ENCODE peak calls at places on chromosomes 13 and 19, in seven cellular contexts. M, E, J, F, S, Q and I are unnamed samples.

GRCh38 chr19:45522010-45522941 is 15.0 kb downstream of the VASP start:
- DNase-seq in M (no peak), E (no peak), J (no peak), F (no peak), S (no peak), Q (no peak), I (no peak)

GRCh38 chr19:7132054-7132453 is 62.6 kb downstream of the ZNF557 start:
- DNase-seq in M (no peak), E (no peak), J (no peak), F (no peak), S (no peak), Q (no peak), I (no peak)

GRCh38 chr13:32415019-32415418 is 12.9 kb downstream of the N4BP2L1 start:
- DNase-seq in M (peak), E (no peak), J (no peak), F (no peak), S (no peak), Q (no peak), I (no peak)

GRCh38 chr13:79503069-79503468 is 22.1 kb downstream of the NDFIP2 start:
- DNase-seq in M (no peak), E (no peak), J (no peak), F (no peak), S (no peak), Q (no peak), I (no peak)

GRCh38 chr19:48877900-48878218 is 5.6 kb downstream of the PPP1R15A start:
- DNase-seq in M (no peak), E (no peak), J (no peak), F (no peak), S (no peak), Q (no peak), I (no peak)

GRCh38 chr13:84662503-84662902 is 780.2 kb upstream of the SLITRK1 start:
- DNase-seq in M (no peak), E (no peak), J (no peak), F (no peak), S (no peak), Q (no peak), I (no peak)

GRCh38 chr19:18605546-18606280 is 886 bp downstream of the CRLF1 start:
- DNase-seq in M (no peak), E (no peak), J (no peak), F (no peak), S (no peak), Q (no peak), I (no peak)

GRCh38 chr13:97855570-97855970 is 97.9 kb upstream of the IPO5 start:
- DNase-seq in M (peak), E (peak), J (no peak), F (no peak), S (no peak), Q (no peak), I (peak)

GRCh38 chr13:106610511-106610910 is 42.6 kb upstream of the ARGLU1 start:
- DNase-seq in M (peak), E (no peak), J (no peak), F (no peak), S (no peak), Q (no peak), I (peak)

GRCh38 chr19:7595466-7596133 is at the start of gene CAMSAP3:
- DNase-seq in M (no peak), E (peak), J (no peak), F (no peak), S (no peak), Q (no peak), I (no peak)

GRCh38 chr13:33543631-33544030 is 258.1 kb upstream of the STARD13 start:
- DNase-seq in M (no peak), E (no peak), J (no peak), F (no peak), S (no peak), Q (no peak), I (no peak)

GRCh38 chr19:17658666-17659065 is 29.5 kb downstream of the UNC13A start:
- DNase-seq in M (peak), E (no peak), J (no peak), F (no peak), S (no peak), Q (no peak), I (no peak)

GRCh38 chr13:36275190-36276002 is 22.2 kb downstream of the CCDC169 start:
- DNase-seq in M (peak), E (peak), J (no peak), F (no peak), S (peak), Q (no peak), I (peak)

GRCh38 chr19:29546583-29547190 is 20.9 kb downstream of the VSTM2B start:
- DNase-seq in M (no peak), E (no peak), J (peak), F (no peak), S (peak), Q (no peak), I (no peak)

GRCh38 chr19:7292950-7293794 is 1.0 kb downstream of the INSR start:
- DNase-seq in M (peak), E (no peak), J (peak), F (peak), S (peak), Q (peak), I (no peak)

GRCh38 chr19:15091918-15092753 is 10.1 kb downstream of the OR1I1 start:
- DNase-seq in M (peak), E (peak), J (no peak), F (no peak), S (no peak), Q (no peak), I (peak)

GRCh38 chr19:55005684-55006488 is 32.2 kb downstream of the GP6 start:
- DNase-seq in M (peak), E (peak), J (no peak), F (no peak), S (no peak), Q (no peak), I (peak)

GRCh38 chr19:47381653-47382279 is 32.7 kb downstream of the DHX34 start:
- DNase-seq in M (no peak), E (no peak), J (no peak), F (no peak), S (no peak), Q (no peak), I (no peak)

GRCh38 chr19:4061178-4061682 is 5.5 kb downstream of the ZBTB7A start:
- DNase-seq in M (peak), E (no peak), J (peak), F (peak), S (peak), Q (no peak), I (no peak)

GRCh38 chr19:49512970-49513745 is 697 bp downstream of the FCGRT start:
- DNase-seq in M (no peak), E (no peak), J (no peak), F (no peak), S (no peak), Q (no peak), I (no peak)

GRCh38 chr13:46866150-46866549 is 30.7 kb downstream of the HTR2A start:
- DNase-seq in M (peak), E (peak), J (no peak), F (no peak), S (peak), Q (no peak), I (peak)

GRCh38 chr13:42615691-42616090 is 41.7 kb downstream of the TNFSF11 start:
- DNase-seq in M (no peak), E (no peak), J (no peak), F (no peak), S (no peak), Q (no peak), I (no peak)

GRCh38 chr13:107351305-107351704 is 783.4 kb upstream of the ARGLU1 start:
- DNase-seq in M (peak), E (no peak), J (no peak), F (no peak), S (no peak), Q (no peak), I (no peak)

GRCh38 chr19:41426952-41427646 is at the start of gene B3GNT8:
- DNase-seq in M (peak), E (peak), J (peak), F (peak), S (peak), Q (no peak), I (peak)

GRCh38 chr13:103156346-103156998 is 90.3 kb upstream of the SLC10A2 start:
- DNase-seq in M (no peak), E (no peak), J (no peak), F (no peak), S (no peak), Q (no peak), I (no peak)

GRCh38 chr19:14369399-14370168 is 11.7 kb upstream of the ADGRE5 start:
- DNase-seq in M (peak), E (no peak), J (no peak), F (no peak), S (no peak), Q (no peak), I (peak)

GRCh38 chr19:51607920-51608562 is 22.2 kb downstream of the SIGLEC5 start:
- DNase-seq in M (peak), E (peak), J (peak), F (no peak), S (peak), Q (no peak), I (peak)

GRCh38 chr19:1214862-1215731 is 9.5 kb downstream of the STK11 start:
- DNase-seq in M (no peak), E (no peak), J (no peak), F (peak), S (peak), Q (no peak), I (peak)

GRCh38 chr19:1216756-1217155 is 11.2 kb downstream of the STK11 start:
- DNase-seq in M (no peak), E (no peak), J (no peak), F (no peak), S (no peak), Q (no peak), I (no peak)

GRCh38 chr19:1211494-1212234 is 6.1 kb downstream of the STK11 start:
- DNase-seq in M (peak), E (no peak), J (no peak), F (peak), S (no peak), Q (no peak), I (no peak)

GRCh38 chr19:1214299-1214861 is 8.8 kb downstream of the STK11 start:
- DNase-seq in M (no peak), E (no peak), J (no peak), F (no peak), S (no peak), Q (no peak), I (no peak)

GRCh38 chr19:1213391-1214286 is 8.1 kb downstream of the STK11 start:
- DNase-seq in M (peak), E (no peak), J (no peak), F (peak), S (peak), Q (no peak), I (peak)
- H3K4me3 ChIP-seq in M (no peak), E (no peak), J (no peak), F (peak), S (peak), Q (peak), I (no peak)

DNA sequence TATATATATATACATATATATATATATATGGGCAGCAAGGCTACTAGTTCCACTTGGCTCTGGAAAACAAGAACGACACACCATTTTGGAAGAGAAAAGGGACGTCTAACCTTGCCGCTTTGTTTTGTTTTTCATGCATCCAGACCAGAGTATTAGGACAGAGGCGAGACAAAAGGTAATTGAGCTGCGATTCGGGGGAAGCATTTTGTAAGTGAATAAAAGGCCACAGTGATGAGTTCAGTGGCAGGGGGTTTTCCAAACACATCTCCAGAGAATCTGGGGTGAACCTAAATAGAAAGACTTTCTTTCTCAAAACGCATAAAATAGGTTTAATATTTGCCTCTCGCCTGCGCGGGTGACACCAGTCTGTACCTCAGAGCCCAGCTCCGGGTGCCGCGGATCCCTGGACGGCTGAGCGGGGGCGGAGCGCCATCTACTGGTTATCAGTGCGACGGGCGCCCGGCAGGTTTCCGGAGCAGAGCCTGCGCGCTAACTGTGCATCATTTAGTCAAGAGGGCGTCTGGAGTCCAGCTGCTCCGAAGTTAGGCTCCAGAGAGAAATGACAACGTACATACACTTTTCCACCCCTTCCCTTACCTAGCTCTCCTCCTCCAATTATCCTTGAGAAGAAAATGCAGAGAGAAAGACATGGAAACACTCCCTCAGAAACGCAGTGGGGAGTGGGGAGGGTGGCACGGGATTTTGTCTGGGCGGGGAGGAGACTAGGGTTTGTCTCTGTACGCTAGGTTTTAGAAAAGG is 262.3 kb downstream of the TBC1D4 start:
- DNase-seq in M (peak), E (peak), J (peak), F (no peak), S (peak), Q (peak), I (peak)
- H3K4me3 ChIP-seq in M (peak), E (peak), J (no peak), F (peak), S (peak), Q (peak), I (peak)

GRCh38 chr13:110342474-110342873 is 35.4 kb downstream of the COL4A2 start:
- DNase-seq in M (no peak), E (no peak), J (no peak), F (peak), S (no peak), Q (no peak), I (no peak)

GRCh38 chr13:110339975-110340550 is 33.0 kb downstream of the COL4A2 start:
- DNase-seq in M (no peak), E (no peak), J (no peak), F (peak), S (no peak), Q (no peak), I (no peak)

GRCh38 chr13:110340812-110341444 is 33.8 kb downstream of the COL4A2 start:
- DNase-seq in M (peak), E (no peak), J (no peak), F (peak), S (peak), Q (no peak), I (peak)

GRCh38 chr13:110343241-110343865 is 36.3 kb downstream of the COL4A2 start:
- DNase-seq in M (no peak), E (no peak), J (no peak), F (peak), S (no peak), Q (no peak), I (peak)

GRCh38 chr13:110341445-110342247 is 34.6 kb downstream of the COL4A2 start:
- DNase-seq in M (peak), E (no peak), J (no peak), F (peak), S (peak), Q (no peak), I (peak)
- H3K4me3 ChIP-seq in M (no peak), E (no peak), J (no peak), F (peak), S (peak), Q (no peak), I (no peak)

GRCh38 chr13:55654243-55654642 is 1486.5 kb upstream of the PRR20A start:
- DNase-seq in M (no peak), E (no peak), J (no peak), F (no peak), S (no peak), Q (no peak), I (no peak)
- H3K4me3 ChIP-seq in M (no peak), E (no peak), J (no peak), F (no peak), S (no peak), Q (no peak), I (no peak)